ENCODE peak calls at places on chromosome 2, in nine cellular contexts. Q is activated gamma-delta T cell treated with Interleukin-2 at 50 U/mL for 16 hours, T is GM10248, K is cerebellum, C is endothelial cell, O is DMS79, I is SIG-M5, J is NCI-H1092 treated with DMSO at 0.1 percent for 48 hours, Y is amniotic stem cell. B is an unnamed sample.

GRCh38 chr2:172097557-172098131 is 5.1 kb downstream of the DLX2 start:
- DNase-seq in K (no peak), T (peak), I (no peak), J (no peak), C (no peak), Y (no peak), Q (no peak), O (no peak), B (no peak)

GRCh38 chr2:226308981-226309380 is 490.6 kb downstream of the IRS1 start:
- DNase-seq in O (no peak), I (no peak), Q (no peak), Y (no peak), J (no peak), K (no peak), T (no peak), C (no peak), B (no peak)

GRCh38 chr2:73290049-73290839 is 3.1 kb downstream of the EGR4 start:
- DNase-seq in T (peak), Y (no peak), Q (no peak), C (peak), I (no peak), O (peak), K (peak), J (peak), B (peak)

GRCh38 chr2:12169721-12170120 is 423.3 kb downstream of the LPIN1 start:
- DNase-seq in K (no peak), C (peak), I (no peak), Y (peak), T (no peak), J (no peak), O (no peak), Q (no peak), B (peak)

GRCh38 chr2:163681765-163682164 is 54.0 kb downstream of the FIGN start:
- DNase-seq in I (no peak), J (no peak), O (no peak), T (no peak), C (no peak), Y (no peak), Q (no peak), K (no peak), B (peak)

GRCh38 chr2:83817511-83817910 is 641.6 kb downstream of the SUCLG1 start:
- DNase-seq in J (peak), C (no peak), Q (no peak), O (no peak), T (no peak), K (no peak), Y (no peak), I (no peak), B (no peak)

GRCh38 chr2:72236445-72237067 is 88.9 kb upstream of the CYP26B1 start:
- DNase-seq in K (no peak), Q (no peak), I (no peak), C (no peak), O (no peak), Y (peak), J (no peak), T (no peak), B (no peak)

GRCh38 chr2:204407209-204408070 is 137.8 kb upstream of the PARD3B start:
- DNase-seq in Y (no peak), I (no peak), C (no peak), T (no peak), K (no peak), O (peak), J (peak), Q (no peak), B (no peak)

GRCh38 chr2:126771094-126771493 is 115.1 kb downstream of the GYPC start:
- DNase-seq in Q (no peak), Y (no peak), T (no peak), J (no peak), O (no peak), C (no peak), I (no peak), K (no peak), B (no peak)

GRCh38 chr2:94986392-94986963 is 39.0 kb upstream of the MAL start:
- DNase-seq in J (peak), O (peak), Y (peak), T (peak), I (no peak), K (peak), Q (no peak), C (peak), B (peak)

GRCh38 chr2:186535861-186536260 is 49.8 kb downstream of the ZC3H15 start:
- DNase-seq in O (no peak), T (no peak), J (no peak), Q (no peak), I (no peak), C (no peak), K (no peak), Y (no peak), B (no peak)

GRCh38 chr2:120466704-120467054 is 120.7 kb downstream of the INHBB start:
- DNase-seq in C (no peak), J (no peak), Q (no peak), T (no peak), O (no peak), Y (no peak), K (no peak), I (no peak), B (no peak)

GRCh38 chr2:170737821-170738220 is 22.7 kb downstream of the SP5 start:
- DNase-seq in Y (no peak), K (no peak), O (no peak), I (no peak), T (no peak), Q (no peak), J (no peak), C (no peak), B (no peak)

GRCh38 chr2:203673933-203674332 is 32.5 kb upstream of the CD28 start:
- DNase-seq in Q (peak), I (peak), Y (no peak), J (no peak), T (peak), C (no peak), K (no peak), O (no peak), B (no peak)

GRCh38 chr2:238658054-238658407 is 189.9 kb upstream of the TWIST2 start:
- DNase-seq in Q (no peak), C (no peak), K (no peak), Y (no peak), O (no peak), I (no peak), T (no peak), J (no peak), B (no peak)

B was measured in Ammon's horn.